ENCODE peak calls at places on chromosomes 4 and X, in seven cellular contexts. D, Q, J, U, I, V and E are unnamed samples. For H3K4me1, the result is how much of the 10 kb centered on the place peaks cover.

GRCh38 chrX:122850326-122850725 is 333.8 kb upstream of the GRIA3 start:
- DNase-seq in D (no peak), Q (no peak), J (no peak), U (no peak), I (no peak), V (no peak), E (no peak)

GRCh38 chr4:85147481-85148076 is 181.1 kb upstream of the WDFY3 start:
- DNase-seq in D (peak), Q (peak), J (no peak), U (peak), I (no peak), V (peak), E (peak)

GRCh38 chr4:168484626-168485025 is 4.3 kb upstream of the DDX60L start:
- DNase-seq in D (no peak), Q (peak), J (no peak), U (peak), I (no peak), V (no peak), E (no peak)

GRCh38 chr4:123930971-123931370 is 534.4 kb downstream of the SPRY1 start:
- DNase-seq in D (no peak), Q (peak), J (no peak), U (peak), I (no peak), V (no peak), E (no peak)

GRCh38 chr4:124883642-124884041 is 171.1 kb upstream of the ANKRD50 start:
- DNase-seq in D (no peak), Q (peak), J (no peak), U (peak), I (no peak), V (no peak), E (no peak)

GRCh38 chr4:7499661-7500060 is 64.9 kb upstream of the PSAPL1 start:
- DNase-seq in D (no peak), Q (no peak), J (no peak), U (no peak), I (no peak), V (no peak), E (no peak)

GRCh38 chrX:27671234-27671633 is 81.1 kb downstream of the DCAF8L2 start:
- DNase-seq in D (no peak), Q (no peak), J (no peak), U (no peak), I (no peak), V (no peak), E (no peak)

GRCh38 chr4:106587558-106587957 is 219.0 kb upstream of the GIMD1 start:
- DNase-seq in D (no peak), Q (peak), J (no peak), U (peak), I (no peak), V (no peak), E (no peak)

GRCh38 chrX:151724563-151725337 is 8.9 kb downstream of the FATE1 start:
- DNase-seq in D (no peak), Q (no peak), J (no peak), U (no peak), I (no peak), V (no peak), E (no peak)

GRCh38 chr4:14865804-14866203 is 136.5 kb upstream of the CPEB2 start:
- DNase-seq in D (no peak), Q (no peak), J (no peak), U (no peak), I (no peak), V (no peak), E (no peak)

GRCh38 chrX:19846995-19847790 is 40.2 kb downstream of the SH3KBP1 start:
- DNase-seq in D (no peak), Q (peak), J (no peak), U (peak), I (no peak), V (no peak), E (peak)

GRCh38 chr4:167452922-167453321 is 218.6 kb upstream of the SPOCK3 start:
- DNase-seq in D (no peak), Q (no peak), J (no peak), U (no peak), I (no peak), V (no peak), E (no peak)

GRCh38 chr4:184826315-184827266 is 823 bp upstream of the ACSL1 start:
- DNase-seq in D (peak), Q (peak), J (no peak), U (peak), I (no peak), V (peak), E (peak)

GRCh38 chrX:116413273-116413672 is 23.1 kb upstream of the SLC6A14 start:
- DNase-seq in D (no peak), Q (no peak), J (no peak), U (no peak), I (no peak), V (no peak), E (no peak)

GRCh38 chr4:163331629-163332360 is 601 bp downstream of the NPY1R start:
- DNase-seq in D (peak), Q (peak), J (peak), U (no peak), I (no peak), V (no peak), E (peak)

GRCh38 chr4:186691396-186691795 is 32.3 kb downstream of the FAT1 start:
- DNase-seq in D (no peak), Q (no peak), J (no peak), U (no peak), I (no peak), V (no peak), E (no peak)

GRCh38 chr4:186689476-186689875 is 34.2 kb downstream of the FAT1 start:
- DNase-seq in D (no peak), Q (no peak), J (peak), U (no peak), I (no peak), V (no peak), E (no peak)

GRCh38 chr4:186693894-186694293 is 29.8 kb downstream of the FAT1 start:
- DNase-seq in D (no peak), Q (no peak), J (no peak), U (no peak), I (no peak), V (no peak), E (no peak)

GRCh38 chr4:186695392-186695791 is 28.3 kb downstream of the FAT1 start:
- DNase-seq in D (no peak), Q (no peak), J (no peak), U (no peak), I (no peak), V (no peak), E (no peak)

DNA sequence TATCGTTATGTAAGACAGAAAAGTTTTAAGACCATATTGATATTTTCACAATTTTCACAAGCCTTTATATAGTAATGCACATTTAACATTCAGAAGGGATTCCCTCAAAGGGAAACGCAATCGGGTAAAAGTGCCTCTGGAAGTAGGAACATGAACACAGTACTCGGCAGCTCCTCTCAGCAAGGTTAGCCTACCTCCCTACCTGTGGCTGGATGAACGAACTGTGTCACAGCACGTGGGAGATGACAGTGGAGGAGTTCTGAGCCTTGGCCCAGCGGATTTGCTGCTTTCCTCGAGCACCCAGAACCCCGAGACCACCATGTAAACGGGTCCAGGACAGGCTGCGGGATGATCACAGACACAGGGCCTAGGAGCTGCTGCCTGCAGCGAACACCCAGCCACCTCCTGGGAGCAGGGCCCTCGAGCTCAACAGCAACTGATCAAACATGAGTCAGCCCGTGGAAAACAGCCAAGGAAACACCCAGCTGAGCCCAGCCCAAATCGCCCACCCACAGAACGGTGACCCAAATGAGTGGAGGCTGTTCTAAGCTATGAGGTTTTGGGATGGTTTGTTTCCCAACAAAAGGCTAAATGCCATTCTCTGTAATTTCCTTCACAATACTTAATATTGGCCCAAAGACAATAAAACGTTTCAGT is 30.4 kb downstream of the FAT1 start:
- DNase-seq in D (peak), Q (peak), J (peak), U (peak), I (no peak), V (no peak), E (peak)
- H3K4me1 ChIP-seq in D (under half), Q (under half), J (under half), U (under half), I (under half), V (under half), E (under half)

GRCh38 chr4:54090804-54091623 is 8.9 kb upstream of the GSX2 start:
- DNase-seq in D (peak), Q (peak), J (peak), U (peak), I (peak), V (no peak), E (peak)

GRCh38 chr4:54092800-54093608 is 7.0 kb upstream of the GSX2 start:
- DNase-seq in D (no peak), Q (no peak), J (no peak), U (no peak), I (no peak), V (no peak), E (no peak)

GRCh38 chr4:54091637-54092404 is 8.1 kb upstream of the GSX2 start:
- DNase-seq in D (peak), Q (peak), J (peak), U (peak), I (peak), V (peak), E (peak)

GRCh38 chr4:54093609-54094240 is 6.2 kb upstream of the GSX2 start:
- DNase-seq in D (no peak), Q (no peak), J (no peak), U (no peak), I (no peak), V (no peak), E (no peak)

GRCh38 chr4:54092405-54092759 is 7.6 kb upstream of the GSX2 start:
- DNase-seq in D (no peak), Q (no peak), J (no peak), U (no peak), I (no peak), V (no peak), E (no peak)
- H3K4me1 ChIP-seq in D (under half), Q (under half), J (under half), U (under half), I (under half), V (under half), E (under half)

GRCh38 chr4:153520227-153520626 is 54.1 kb downstream of the TMEM131L start:
- DNase-seq in D (no peak), Q (no peak), J (no peak), U (no peak), I (no peak), V (no peak), E (no peak)
- H3K4me1 ChIP-seq in D (under half), Q (under half), J (under half), U (under half), I (half or more), V (half or more), E (under half)

DNA sequence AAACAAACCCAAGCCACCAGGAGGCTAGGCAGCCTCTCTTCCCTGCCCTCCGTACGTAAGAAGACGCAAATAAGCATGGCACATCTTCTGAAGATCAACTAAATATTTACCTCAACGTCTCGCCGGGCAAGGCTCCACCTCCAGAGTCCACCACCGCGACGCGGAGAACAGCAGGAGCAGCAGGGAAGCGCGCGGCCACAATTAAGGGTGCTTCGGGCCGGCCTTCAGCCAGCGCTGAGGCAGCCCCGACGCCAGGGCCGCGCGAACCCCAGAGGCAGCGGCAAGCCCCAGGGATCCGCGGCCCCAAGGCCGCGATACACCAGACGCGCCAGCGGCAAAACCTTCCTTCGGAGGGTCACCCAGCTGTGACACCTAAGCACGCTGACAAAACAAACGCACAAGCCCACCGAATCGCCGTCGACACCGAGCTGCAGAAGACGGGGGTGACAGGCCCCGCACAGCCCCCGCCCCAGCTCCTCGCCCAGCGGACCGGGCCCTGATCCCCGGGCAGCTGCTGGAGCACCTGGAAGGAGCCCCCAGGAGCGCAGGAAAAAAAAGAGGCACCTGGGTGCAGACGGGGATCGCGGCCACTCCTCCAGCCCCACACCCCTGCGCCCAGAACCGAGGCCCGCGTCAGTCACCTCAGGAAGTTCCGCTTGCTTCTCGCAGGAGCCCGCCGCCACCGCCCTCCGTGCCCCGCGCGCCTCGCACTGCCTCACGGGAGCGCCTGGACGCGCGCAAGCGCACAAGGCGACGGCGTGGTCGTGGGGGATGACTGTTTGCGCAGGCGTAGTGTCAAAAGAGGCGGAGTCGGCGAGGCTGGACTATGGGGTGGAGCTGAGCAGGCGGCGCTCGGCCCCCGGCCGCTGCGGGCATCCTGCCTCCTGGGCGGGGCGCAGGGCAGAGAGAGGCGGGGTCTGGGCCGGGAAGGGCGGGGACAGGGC is at the start of the genes HAUS3 and POLN:
- DNase-seq in D (peak), Q (peak), J (peak), U (peak), I (peak), V (peak), E (peak)
- H3K4me1 ChIP-seq in D (under half), Q (under half), J (half or more), U (under half), I (under half), V (half or more), E (under half)

DNA sequence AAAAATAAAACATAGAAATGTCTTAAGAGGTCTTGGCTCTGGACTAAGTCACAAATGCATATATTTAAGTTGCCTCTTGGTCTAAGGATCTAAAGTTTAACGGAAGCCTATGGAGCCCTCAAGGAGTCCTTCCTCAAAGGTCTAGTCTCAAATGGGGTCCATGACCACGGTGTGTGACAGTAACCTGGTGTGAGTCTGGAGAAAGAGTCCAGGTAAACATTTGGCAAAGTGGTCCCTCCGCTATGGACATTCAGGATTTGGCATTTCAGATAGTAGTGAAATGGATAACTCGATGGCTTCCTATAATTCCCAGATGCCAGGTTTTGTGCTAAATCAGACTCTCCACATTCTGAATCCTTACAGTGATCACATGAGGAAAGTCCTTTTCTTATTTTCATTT is 44.2 kb downstream of the RHOH start:
- DNase-seq in D (no peak), Q (no peak), J (no peak), U (no peak), I (no peak), V (no peak), E (no peak)
- H3K4me1 ChIP-seq in D (under half), Q (under half), J (under half), U (under half), I (half or more), V (under half), E (under half)

GRCh38 chr4:60033826-60034225 is 1166.3 kb upstream of the ADGRL3 start:
- DNase-seq in D (no peak), Q (no peak), J (peak), U (no peak), I (no peak), V (no peak), E (no peak)
- H3K4me1 ChIP-seq in D (under half), Q (under half), J (under half), U (under half), I (under half), V (under half), E (under half)

DNA sequence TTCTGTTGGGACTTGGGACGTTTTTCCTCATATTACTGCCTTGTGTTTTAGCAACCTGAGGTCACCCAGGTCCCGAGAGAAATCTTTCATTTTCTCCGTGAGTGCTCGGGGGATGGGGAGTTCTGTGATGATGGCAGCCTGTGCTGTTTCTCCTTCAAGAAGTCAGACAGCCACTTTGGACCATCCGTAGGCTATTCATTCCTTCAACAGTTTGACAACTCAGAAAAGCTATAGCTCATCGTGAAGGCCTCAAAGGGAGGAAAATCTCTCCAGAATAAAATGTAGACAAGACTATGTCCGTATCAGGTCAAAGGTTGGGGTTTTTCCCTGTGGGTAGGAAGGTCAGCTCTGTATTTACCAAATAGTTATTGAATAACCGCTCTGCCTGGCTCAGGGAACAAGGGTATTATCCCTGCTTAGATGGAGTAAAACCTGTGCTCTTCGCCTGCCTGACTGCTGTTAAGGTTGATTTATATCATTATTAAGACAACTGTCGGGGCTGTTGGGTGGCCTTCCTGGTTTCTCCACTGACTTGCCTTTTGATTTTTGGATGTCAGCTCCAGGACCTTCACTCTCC is 36.6 kb downstream of the FAM114A1 start:
- DNase-seq in D (peak), Q (no peak), J (no peak), U (no peak), I (no peak), V (no peak), E (no peak)
- H3K4me1 ChIP-seq in D (under half), Q (under half), J (under half), U (under half), I (under half), V (under half), E (under half)

GRCh38 chrX:65723706-65724105 is 56.3 kb downstream of the MSN start:
- DNase-seq in D (no peak), Q (peak), J (no peak), U (peak), I (no peak), V (no peak), E (no peak)
- H3K4me1 ChIP-seq in D (under half), Q (under half), J (under half), U (under half), I (half or more), V (under half), E (under half)